ENCODE peak calls at places on chromosomes 11 and 22, in six cellular contexts. X, N, C, I, J and A are unnamed samples.

GRCh38 chr11:78698612-78699011 is 123.9 kb upstream of the NARS2 start:
- DNase-seq in X (no peak), N (no peak), C (peak; percentile 65), I (no peak), J (peak; percentile 52), A (peak; percentile 92)

GRCh38 chr11:69436041-69436982 is 45.2 kb upstream of the LINC01488 start:
- DNase-seq in X (no peak), N (no peak), C (no peak), I (no peak), J (no peak), A (no peak)

GRCh38 chr11:94731921-94732601 is 36.1 kb upstream of the AMOTL1 start:
- DNase-seq in X (no peak), N (no peak), C (peak; percentile 73), I (peak; percentile 15), J (peak; percentile 87), A (peak; percentile 95)

GRCh38 chr11:6197466-6198200 is 1.4 kb upstream of the OR52W1 start:
- DNase-seq in X (no peak), N (no peak), C (no peak), I (no peak), J (no peak), A (no peak)

GRCh38 chr11:104051806-104052205 is 15.4 kb downstream of the DDI1 start:
- DNase-seq in X (no peak), N (no peak), C (no peak), I (no peak), J (no peak), A (peak; percentile 87)

GRCh38 chr11:108698844-108699642 is 34.2 kb downstream of the DDX10 start:
- DNase-seq in X (no peak), N (no peak), C (no peak), I (no peak), J (peak; percentile 84), A (peak; percentile 52)

GRCh38 chr22:22410121-22410520 is 98.4 kb downstream of the ZNF280B start:
- DNase-seq in X (no peak), N (no peak), C (peak; percentile 52), I (no peak), J (no peak), A (no peak)

GRCh38 chr11:128848815-128849455 is 18.2 kb downstream of the KCNJ1 start:
- DNase-seq in X (peak; percentile 49), N (peak; percentile 78), C (peak; percentile 70), I (peak; percentile 89), J (peak; percentile 8), A (peak; percentile 41)

GRCh38 chr11:116376054-116376453 is 396.7 kb downstream of the BUD13 start:
- DNase-seq in X (no peak), N (no peak), C (no peak), I (no peak), J (no peak), A (no peak)

GRCh38 chr22:24554316-24555159 is at the start of gene GUCD1:
- DNase-seq in X (no peak), N (peak; percentile 18), C (no peak), I (no peak), J (peak; percentile 21), A (peak; percentile 25)

GRCh38 chr22:45502215-45503070 is at the start of gene FBLN1:
- DNase-seq in X (no peak), N (peak; percentile 70), C (peak; percentile 73), I (peak; percentile 63), J (peak; percentile 16), A (peak; percentile 52)

GRCh38 chr11:41320233-41320993 is 139.0 kb downstream of the LRRC4C start:
- DNase-seq in X (no peak), N (no peak), C (no peak), I (no peak), J (no peak), A (no peak)

GRCh38 chr22:48686694-48687302 is 1140.9 kb downstream of the BRD1 start:
- DNase-seq in X (no peak), N (no peak), C (no peak), I (no peak), J (no peak), A (no peak)

GRCh38 chr11:10885703-10886363 is 28.0 kb upstream of the ZBED5 start:
- DNase-seq in X (no peak), N (no peak), C (peak; percentile 42), I (no peak), J (no peak), A (no peak)

GRCh38 chr11:70694371-70694770 is 296.0 kb downstream of the CTTN start:
- DNase-seq in X (no peak), N (no peak), C (no peak), I (no peak), J (no peak), A (no peak)

GRCh38 chr11:64864473-64865285 is 13.7 kb downstream of the EHD1 start:
- DNase-seq in X (no peak), N (no peak), C (no peak), I (no peak), J (no peak), A (no peak)

GRCh38 chr11:133947298-133947905 is 9.4 kb downstream of the IGSF9B start:
- DNase-seq in X (no peak), N (peak; percentile 50), C (peak; percentile 75), I (peak; percentile 81), J (peak; percentile 55), A (peak; percentile 62)

DNA sequence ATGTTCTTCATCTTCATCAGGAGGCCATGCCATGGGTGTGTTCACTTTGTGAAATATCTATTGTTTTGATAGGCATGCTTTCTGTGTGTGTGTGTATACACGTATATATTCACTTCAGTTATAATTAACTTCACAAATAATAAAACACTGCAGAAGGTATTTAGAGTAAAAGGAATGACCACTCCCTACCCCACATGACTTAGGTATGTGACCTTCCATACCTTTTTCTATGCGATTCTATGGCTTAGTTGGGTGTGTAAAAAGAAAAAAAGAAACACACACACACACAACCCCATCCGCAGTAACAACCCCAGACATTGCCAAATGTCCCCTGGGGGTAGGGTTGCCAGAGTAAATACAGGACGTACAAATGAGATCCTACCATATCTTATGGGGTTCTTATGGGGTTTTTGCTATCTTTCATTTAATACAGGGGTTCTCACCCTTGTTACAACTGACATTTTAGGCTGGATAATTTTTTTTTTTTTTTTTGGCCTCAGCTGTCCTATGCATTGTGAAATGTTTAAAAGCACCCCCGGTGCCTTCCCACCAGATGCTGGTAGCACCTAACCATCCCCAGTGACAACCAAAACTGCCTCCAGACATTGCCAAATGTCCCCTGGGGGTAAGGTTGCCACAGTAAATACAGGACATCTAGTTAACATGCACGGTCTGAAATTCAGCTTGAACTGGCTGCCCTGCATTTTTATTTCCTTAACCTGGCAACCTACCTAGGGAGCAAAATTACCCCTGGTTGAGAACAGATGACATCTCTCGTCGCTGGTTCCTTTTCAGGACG is 72.2 kb downstream of the CYTH4 start:
- DNase-seq in X (no peak), N (no peak), C (no peak), I (no peak), J (no peak), A (no peak)
- TF ChIP-seq CTCF in X (no peak), N (no peak), C (no peak), I (no peak), J (no peak), A (no peak)

GRCh38 chr11:100980156-100980555 is 149.5 kb downstream of the PGR start:
- DNase-seq in X (no peak), N (no peak), C (no peak), I (no peak), J (no peak), A (peak; percentile 30)
- TF ChIP-seq CTCF in X (peak; percentile 28), N (peak; percentile 61), C (peak; percentile 48), I (no peak), J (no peak), A (no peak)

DNA sequence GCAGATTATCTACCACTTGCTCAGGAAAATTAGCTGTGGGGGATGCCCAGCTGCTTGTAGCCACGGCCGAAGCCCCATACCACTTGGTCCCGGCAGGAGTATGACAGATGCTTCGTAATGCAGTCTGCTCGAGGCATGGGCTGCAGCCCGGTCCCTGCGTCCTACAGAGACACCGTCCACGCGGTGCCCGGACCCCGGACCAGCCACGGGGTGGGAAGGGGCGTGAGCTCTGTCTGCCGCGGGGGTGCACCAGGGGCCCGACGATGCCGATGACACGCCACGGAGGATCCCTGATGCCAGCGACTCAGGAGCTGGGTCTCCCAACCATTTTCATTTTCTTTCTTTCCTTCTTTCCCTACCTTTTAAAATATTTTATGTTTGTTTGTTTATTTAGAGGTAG is 30.0 kb downstream of the SLC25A17 start:
- DNase-seq in X (no peak), N (no peak), C (no peak), I (no peak), J (no peak), A (no peak)
- TF ChIP-seq CTCF in X (no peak), N (no peak), C (no peak), I (no peak), J (no peak), A (no peak)

GRCh38 chr11:118488480-118489109 is 38.7 kb upstream of the TTC36 start:
- DNase-seq in X (peak; percentile 59), N (peak; percentile 78), C (peak; percentile 66), I (peak; percentile 75), J (peak; percentile 62), A (peak; percentile 78)

GRCh38 chr11:118491041-118491440 is 36.2 kb upstream of the TTC36 start:
- DNase-seq in X (no peak), N (no peak), C (no peak), I (no peak), J (no peak), A (no peak)

GRCh38 chr11:118484405-118484804 is 42.9 kb upstream of the TTC36 start:
- DNase-seq in X (no peak), N (no peak), C (no peak), I (no peak), J (no peak), A (no peak)

DNA sequence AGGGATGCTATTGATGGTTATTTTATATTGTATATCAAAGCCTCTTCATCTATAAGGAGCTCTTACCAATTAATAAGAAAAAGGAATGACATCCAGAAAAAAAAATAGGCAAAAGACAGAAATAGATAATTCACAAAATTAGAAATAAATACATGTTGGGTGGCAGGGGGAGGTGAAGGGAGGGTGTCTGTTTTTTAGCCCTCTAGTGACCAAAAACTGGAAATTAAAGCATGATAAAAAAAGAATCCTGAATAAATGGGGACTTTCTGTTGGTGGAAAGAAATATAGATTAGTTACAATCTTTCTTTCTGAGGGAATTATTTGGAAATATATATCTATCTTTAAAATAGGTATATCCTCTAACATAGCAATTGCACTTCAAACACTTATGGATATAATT is 42.0 kb upstream of the TTC36 start:
- DNase-seq in X (no peak), N (no peak), C (no peak), I (no peak), J (peak; percentile 11), A (no peak)
- TF ChIP-seq CTCF in X (no peak), N (peak; percentile 33), C (peak; percentile 17), I (peak; percentile 23), J (no peak), A (no peak)